ENCODE peak calls at places on chromosomes 6 and 20, in four cellular contexts. W, I, T and N are unnamed samples.

GRCh38 chr20:60820918-60821317 is 431.1 kb upstream of the CDH4 start:
- DNase-seq in W (no peak), I (no peak), T (no peak), N (no peak)

GRCh38 chr6:74969591-74970267 is 236.1 kb downstream of the COL12A1 start:
- DNase-seq in W (no peak), I (no peak), T (no peak), N (no peak)

GRCh38 chr6:137813308-137813707 is 53.8 kb upstream of the TNFAIP3 start:
- DNase-seq in W (no peak), I (no peak), T (peak), N (no peak)

GRCh38 chr6:99282479-99283062 is 66.9 kb downstream of the FAXC start:
- DNase-seq in W (no peak), I (no peak), T (peak), N (no peak)

GRCh38 chr6:87078983-87079616 is 15.8 kb downstream of the CGA start:
- DNase-seq in W (peak), I (no peak), T (peak), N (peak)

GRCh38 chr6:17790486-17790885 is 83.8 kb upstream of the NUP153 start:
- DNase-seq in W (no peak), I (no peak), T (no peak), N (no peak)

GRCh38 chr6:90399970-90400369 is 103.3 kb upstream of the BACH2 start:
- DNase-seq in W (no peak), I (no peak), T (no peak), N (no peak)

GRCh38 chr6:9554806-9555205 is 860.1 kb downstream of the TFAP2A start:
- DNase-seq in W (no peak), I (no peak), T (no peak), N (no peak)

GRCh38 chr20:5002077-5002413 is 735 bp upstream of the SLC23A2 start:
- DNase-seq in W (no peak), I (no peak), T (no peak), N (peak)

GRCh38 chr20:51745804-51746203 is 22.4 kb downstream of the ATP9A start:
- DNase-seq in W (no peak), I (no peak), T (no peak), N (no peak)

GRCh38 chr20:33490934-33491656 is 1.2 kb downstream of the CBFA2T2 start:
- DNase-seq in W (no peak), I (no peak), T (peak), N (no peak)

GRCh38 chr20:62321521-62321948 is 18.7 kb downstream of the ADRM1 start:
- DNase-seq in W (no peak), I (no peak), T (peak), N (no peak)

GRCh38 chr6:75393806-75394205 is 99.8 kb downstream of the FILIP1 start:
- DNase-seq in W (no peak), I (no peak), T (no peak), N (no peak)

GRCh38 chr20:50242863-50243609 is 52.4 kb downstream of the CEBPB start:
- DNase-seq in W (no peak), I (no peak), T (peak), N (no peak)

GRCh38 chr6:101912266-101912665 is 518.8 kb downstream of the GRIK2 start:
- DNase-seq in W (no peak), I (no peak), T (no peak), N (no peak)

GRCh38 chr6:151252626-151253025 is 12.9 kb downstream of the AKAP12 start:
- DNase-seq in W (no peak), I (no peak), T (no peak), N (no peak)

GRCh38 chr20:58647814-58648501 is 3.1 kb upstream of the STX16 start:
- DNase-seq in W (no peak), I (no peak), T (no peak), N (no peak)

GRCh38 chr6:134373282-134373922 is 55.5 kb upstream of the SGK1 start:
- DNase-seq in W (no peak), I (peak), T (peak), N (no peak)

GRCh38 chr20:54668271-54669053 is 193.1 kb downstream of the DOK5 start:
- DNase-seq in W (no peak), I (no peak), T (peak), N (no peak)

GRCh38 chr6:132298344-132298949 is 102.8 kb downstream of the MOXD1 start:
- DNase-seq in W (no peak), I (no peak), T (peak), N (peak)

GRCh38 chr20:63269724-63270123 is 2.9 kb upstream of the ARFGAP1 start:
- DNase-seq in W (no peak), I (no peak), T (no peak), N (no peak)

GRCh38 chr6:39365281-39366074 is 43.0 kb upstream of the KCNK16 start:
- DNase-seq in W (no peak), I (no peak), T (peak), N (no peak)

GRCh38 chr20:18984238-18985200 is 170.9 kb downstream of the SCP2D1 start:
- DNase-seq in W (no peak), I (no peak), T (no peak), N (no peak)

GRCh38 chr6:161954077-161954476 is 680.2 kb upstream of the AGPAT4 start:
- DNase-seq in W (no peak), I (no peak), T (no peak), N (no peak)